ENCODE peak calls at places on chromosomes 16 and 17, in six cellular contexts. O is IMR-90, Y is trophoblast cell, K is H9, T is H1, D is mesenchymal stem cell. W is an unnamed sample.

GRCh38 chr16:83404261-83404660 is 403.5 kb upstream of the HSBP1 start:
- DNase-seq in O (no peak), Y (no peak), K (no peak), T (no peak), D (no peak), W (no peak)

GRCh38 chr16:75053791-75054555 is 55.1 kb downstream of the ZNRF1 start:
- DNase-seq in O (no peak), Y (no peak), K (no peak), T (no peak), D (no peak), W (no peak)

GRCh38 chr17:40022497-40022896 is 7.3 kb downstream of the CSF3 start:
- DNase-seq in O (no peak), Y (no peak), K (no peak), T (no peak), D (no peak), W (no peak)

GRCh38 chr16:86297391-86297790 is 212.9 kb upstream of the FOXF1 start:
- DNase-seq in O (peak), Y (no peak), K (no peak), T (no peak), D (peak), W (no peak)

GRCh38 chr17:63258785-63259184 is 187.3 kb downstream of the CYB561 start:
- DNase-seq in O (no peak), Y (no peak), K (no peak), T (no peak), D (no peak), W (no peak)

GRCh38 chr16:15765880-15766279 is 90.9 kb downstream of the MYH11 start:
- DNase-seq in O (peak), Y (no peak), K (peak), T (no peak), D (peak), W (peak)

GRCh38 chr17:39621523-39622379 is 5.0 kb upstream of the PPP1R1B start:
- DNase-seq in O (peak), Y (peak), K (peak), T (no peak), D (peak), W (peak)

GRCh38 chr16:30937692-30938091 is 11.2 kb upstream of the ORAI3 start:
- DNase-seq in O (no peak), Y (no peak), K (no peak), T (no peak), D (no peak), W (no peak)

GRCh38 chr16:56817938-56818337 is 47.1 kb upstream of the SLC12A3 start:
- DNase-seq in O (no peak), Y (no peak), K (no peak), T (no peak), D (no peak), W (no peak)

GRCh38 chr16:181668-182021 is 1.4 kb downstream of the HBQ1 start:
- DNase-seq in O (no peak), Y (no peak), K (no peak), T (no peak), D (peak), W (no peak)

GRCh38 chr16:75317101-75317522 is 65.7 kb upstream of the BCAR1 start:
- DNase-seq in O (no peak), Y (no peak), K (no peak), T (no peak), D (peak), W (no peak)

GRCh38 chr17:56597495-56597990 is 4.0 kb downstream of the NOG start:
- DNase-seq in O (peak), Y (peak), K (peak), T (no peak), D (peak), W (peak)

GRCh38 chr16:14487579-14487978 is 142.5 kb downstream of the PARN start:
- DNase-seq in O (no peak), Y (no peak), K (no peak), T (no peak), D (no peak), W (no peak)

GRCh38 chr17:21524211-21524591 is 148.0 kb downstream of the KCNJ12 start:
- DNase-seq in O (peak), Y (peak), K (no peak), T (no peak), D (no peak), W (no peak)
- H3K4ac ChIP-seq in O (no peak), Y (no peak), K (no peak), T (no peak), D (no peak), W (no peak)

GRCh38 chr16:16956376-16956775 is 514.4 kb downstream of the XYLT1 start:
- DNase-seq in O (no peak), Y (peak), K (no peak), T (no peak), D (no peak), W (no peak)
- H3K23ac ChIP-seq in O (no peak), Y (no peak), K (no peak), T (no peak), D (no peak), W (no peak)

DNA sequence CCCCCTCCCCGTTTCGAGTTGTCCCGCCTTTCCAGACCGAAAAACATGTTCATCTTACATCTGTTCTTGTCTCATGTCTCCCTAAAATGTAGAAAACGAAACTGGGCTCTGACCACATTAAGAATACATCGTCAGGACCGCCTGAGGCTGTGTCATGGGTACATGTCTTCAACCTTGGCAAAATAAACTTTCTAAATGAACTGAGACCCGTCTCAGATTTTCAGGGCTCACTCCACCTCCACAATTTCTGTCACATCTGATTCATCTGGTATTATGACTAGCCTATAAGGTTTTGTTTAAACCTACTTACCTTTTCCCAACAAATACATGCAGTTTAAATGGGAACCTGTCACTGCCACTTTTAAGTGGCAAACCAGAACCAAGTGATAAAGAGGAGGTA is 621 bp downstream of the SDR42E1 start:
- DNase-seq in O (no peak), Y (no peak), K (no peak), T (no peak), D (no peak), W (no peak)
- H2AFZ ChIP-seq in O (peak), Y (no peak), K (no peak), T (no peak), D (no peak), W (no peak)

GRCh38 chr17:77140878-77141767 is at the start of gene SEC14L1:
- DNase-seq in O (no peak), Y (peak), K (peak), T (peak), D (peak), W (peak)
- H3K4ac ChIP-seq in O (peak), Y (peak), K (no peak), T (peak), D (peak), W (no peak)

GRCh38 chr17:43669971-43670644 is 8.4 kb upstream of the MEOX1 start:
- DNase-seq in O (peak), Y (no peak), K (peak), T (no peak), D (no peak), W (no peak)
- H3K23ac ChIP-seq in O (no peak), Y (no peak), K (no peak), T (no peak), D (no peak), W (peak)

GRCh38 chr17:81915331-81915730 is 2.6 kb downstream of the SIRT7 start:
- DNase-seq in O (no peak), Y (no peak), K (no peak), T (no peak), D (no peak), W (no peak)

GRCh38 chr17:81920612-81921530 is 2.9 kb upstream of the SIRT7 start:
- DNase-seq in O (no peak), Y (no peak), K (no peak), T (no peak), D (no peak), W (no peak)

GRCh38 chr17:81914103-81914850 is 3.1 kb upstream of the PCYT2 start:
- DNase-seq in O (no peak), Y (no peak), K (no peak), T (no peak), D (no peak), W (no peak)

GRCh38 chr17:81918762-81919545 is 978 bp upstream of the SIRT7 start:
- DNase-seq in O (no peak), Y (no peak), K (no peak), T (no peak), D (no peak), W (no peak)

DNA sequence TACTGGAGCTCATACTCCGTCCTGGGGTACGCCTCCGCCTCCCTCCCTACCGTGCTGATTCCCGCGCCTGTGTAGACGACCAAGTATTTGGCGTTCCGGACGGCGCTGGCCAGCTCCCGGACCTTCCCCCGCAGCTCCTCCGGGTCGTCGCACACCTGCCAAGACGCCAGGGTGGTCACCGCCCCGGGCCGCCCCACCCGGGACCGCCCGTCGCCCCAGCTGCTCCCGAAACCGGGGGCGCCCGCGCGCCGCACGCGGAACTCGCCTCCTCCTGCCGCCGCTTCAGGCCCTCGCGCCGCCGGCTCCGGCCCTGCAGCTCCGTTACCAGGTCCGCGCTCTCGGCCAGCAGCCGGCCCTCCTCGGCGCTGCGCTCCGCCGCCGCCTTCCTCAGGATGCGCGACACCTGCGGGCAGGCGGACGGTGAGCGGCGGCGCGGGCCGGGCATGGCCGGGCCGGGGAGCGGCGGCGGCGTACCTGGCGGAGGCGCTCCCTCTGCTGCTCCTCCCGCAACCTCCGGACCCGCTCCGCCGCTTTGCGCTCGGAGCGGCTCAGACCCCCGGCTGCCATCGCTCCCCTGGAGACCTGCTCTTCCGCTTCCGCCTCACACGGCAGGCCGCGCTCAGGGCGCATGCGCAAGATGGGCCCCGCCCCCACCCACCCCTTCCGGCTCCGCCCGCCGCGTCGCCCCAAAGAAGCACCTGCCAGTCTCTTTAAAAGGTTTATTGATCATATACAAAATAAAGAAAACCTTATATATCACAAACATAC is at the start of gene SIRT7:
- DNase-seq in O (peak), Y (peak), K (peak), T (no peak), D (peak), W (peak)
- H2AFZ ChIP-seq in O (peak), Y (peak), K (no peak), T (no peak), D (peak), W (peak)

DNA sequence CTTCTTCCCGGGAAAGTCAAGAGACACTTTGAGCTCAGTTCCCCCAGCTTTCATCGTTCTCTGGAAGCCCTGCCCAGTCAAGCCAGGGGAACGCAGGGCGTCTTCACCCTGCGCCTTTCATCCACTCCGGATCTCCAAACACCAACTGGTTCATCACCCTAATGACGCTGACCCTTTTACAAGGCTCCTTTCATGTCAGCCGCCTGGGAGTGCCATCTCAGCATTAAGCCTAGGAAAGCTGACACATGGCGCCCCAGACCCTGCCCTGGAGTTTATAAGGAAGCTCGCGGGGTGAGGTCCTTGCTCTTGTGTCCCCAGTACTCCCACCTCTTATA is 594 bp upstream of the DNAJC7 start:
- DNase-seq in O (no peak), Y (no peak), K (peak), T (no peak), D (no peak), W (no peak)
- H3K4ac ChIP-seq in O (peak), Y (peak), K (no peak), T (peak), D (peak), W (no peak)

DNA sequence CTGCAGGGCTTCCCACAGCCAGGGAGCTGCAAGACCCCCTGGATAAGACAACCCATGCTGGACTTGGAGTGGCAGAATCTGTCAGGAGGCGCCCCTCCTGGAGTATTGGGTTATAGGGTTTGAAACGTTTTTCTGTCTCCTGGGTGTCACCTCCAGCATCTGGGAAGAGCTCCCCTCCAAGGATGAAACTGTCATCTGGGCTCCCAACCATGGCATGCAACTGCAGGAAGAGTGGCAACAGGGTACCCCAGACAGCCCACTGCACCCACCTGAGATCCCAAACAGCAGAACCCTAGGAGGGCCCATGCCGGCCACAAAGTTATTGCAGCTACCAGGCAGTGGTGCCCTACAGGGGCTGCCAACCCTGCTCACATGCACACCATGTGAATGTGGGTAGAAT is 636 bp upstream of the GSG1L start:
- DNase-seq in O (no peak), Y (no peak), K (no peak), T (no peak), D (no peak), W (no peak)
- H3K23ac ChIP-seq in O (no peak), Y (no peak), K (no peak), T (no peak), D (no peak), W (no peak)

DNA sequence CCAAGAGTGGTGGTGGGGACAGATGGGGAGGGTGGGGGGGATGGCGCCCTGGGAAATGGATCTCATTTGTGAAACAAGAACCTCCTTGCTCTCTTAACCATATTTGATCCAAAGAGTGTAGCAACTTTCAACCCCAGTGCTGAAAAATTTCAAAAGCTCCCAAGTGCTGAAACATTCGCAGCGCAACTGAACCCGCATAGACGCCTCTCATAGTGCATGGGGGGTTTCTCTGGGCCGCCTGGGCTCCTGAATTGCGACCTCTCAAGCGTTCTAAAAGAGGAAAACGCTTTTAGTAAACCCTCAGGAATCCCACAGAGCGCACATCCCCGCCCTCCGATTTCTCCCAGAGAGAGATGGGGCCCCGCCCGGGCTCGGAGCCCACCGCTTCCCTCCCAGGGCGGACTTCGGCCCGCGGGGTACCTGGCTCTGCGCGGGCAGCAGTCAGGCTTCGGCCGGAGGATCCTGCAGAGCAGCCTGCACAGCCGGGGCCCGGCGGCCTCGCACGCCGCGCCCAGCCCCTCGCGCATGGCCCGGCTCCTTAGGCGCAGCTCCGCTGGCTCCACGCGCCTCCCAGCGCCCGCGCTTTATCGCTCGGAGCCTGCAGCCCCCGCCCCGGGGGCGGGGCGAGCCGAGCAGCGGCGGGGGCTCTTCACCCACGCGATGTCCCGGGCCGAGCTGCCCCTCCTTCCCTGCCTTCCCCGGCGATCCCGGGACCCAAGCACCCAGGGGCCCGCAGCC is 7.0 kb downstream of the NOS2 start:
- DNase-seq in O (no peak), Y (no peak), K (peak), T (no peak), D (no peak), W (peak)
- H2AFZ ChIP-seq in O (peak), Y (no peak), K (no peak), T (no peak), D (no peak), W (peak)

DNA sequence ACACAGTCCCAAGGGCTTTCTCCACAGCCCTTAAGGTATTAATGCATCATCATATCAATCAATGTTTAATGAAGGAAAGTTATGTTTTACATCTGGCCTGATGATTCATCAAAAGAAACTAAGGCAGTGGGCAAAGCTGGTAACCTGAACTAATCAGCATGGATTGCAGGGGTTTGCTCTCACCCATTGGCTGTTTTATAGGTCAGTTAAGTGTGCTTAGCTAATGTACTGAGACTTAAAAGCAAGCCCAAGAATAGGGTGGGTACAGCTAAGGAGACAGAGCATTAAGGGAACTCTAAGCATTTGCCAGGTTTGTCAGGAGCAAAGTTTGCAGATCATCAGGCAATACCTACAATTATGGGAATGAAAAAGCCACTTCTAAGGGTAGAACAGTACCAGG is 1247.6 kb downstream of the CDH8 start:
- DNase-seq in O (no peak), Y (no peak), K (peak), T (no peak), D (no peak), W (no peak)
- H3K4ac ChIP-seq in O (no peak), Y (no peak), K (no peak), T (no peak), D (no peak), W (no peak)

W was measured in neuronal stem cell.